ENCODE peak calls at places on chromosomes 16 and 17, in five cellular contexts. I is GM23248, U is epithelial cell of esophagus, C is fibroblast of the aortic adventitia, L is AG04450. G is an unnamed sample.
A peak's percentile ranks its signal among the peaks of the same experiment; 100 is the strongest.

GRCh38 chr16:47254771-47255170 is 111.0 kb upstream of the NETO2 start:
- DNase-seq in I (no peak), U (no peak), C (no peak), L (no peak), G (no peak)

GRCh38 chr17:2262146-2262587 is 41.4 kb downstream of the SMG6 start:
- DNase-seq in I (peak; percentile 90), U (peak; percentile 78), C (peak; percentile 91), L (peak; percentile 46), G (no peak)

GRCh38 chr17:50133769-50134099 is 3.8 kb upstream of the SAMD14 start:
- DNase-seq in I (peak; percentile 39), U (no peak), C (no peak), L (no peak), G (no peak)

GRCh38 chr16:3171855-3172593 is 16.0 kb upstream of the OR1F1 start:
- DNase-seq in I (peak; percentile 15), U (peak; percentile 73), C (no peak), L (no peak), G (no peak)

GRCh38 chr16:12750554-12750918 is 53.2 kb downstream of the CPPED1 start:
- DNase-seq in I (no peak), U (no peak), C (no peak), L (no peak), G (no peak)

GRCh38 chr16:8936421-8936820 is 27.3 kb downstream of the USP7 start:
- DNase-seq in I (peak; percentile 75), U (peak; percentile 87), C (peak; percentile 27), L (no peak), G (no peak)

GRCh38 chr16:80824623-80825364 is 20.4 kb upstream of the CDYL2 start:
- DNase-seq in I (peak; percentile 69), U (peak; percentile 70), C (peak; percentile 82), L (peak; percentile 38), G (peak; percentile 23)

GRCh38 chr17:63699638-63700527 is at the start of gene LIMD2:
- DNase-seq in I (peak; percentile 58), U (no peak), C (no peak), L (no peak), G (no peak)

GRCh38 chr17:12097326-12097725 is 76.6 kb downstream of the MAP2K4 start:
- DNase-seq in I (no peak), U (peak; percentile 80), C (no peak), L (no peak), G (no peak)

GRCh38 chr17:41369713-41370112 is at the start of gene KRT33B:
- DNase-seq in I (no peak), U (no peak), C (no peak), L (no peak), G (no peak)

GRCh38 chr17:9951803-9952202 is 46.7 kb upstream of the RCVRN start:
- DNase-seq in I (no peak), U (no peak), C (no peak), L (no peak), G (no peak)

GRCh38 chr17:4536742-4537411 is 18.3 kb downstream of the MYBBP1A start:
- DNase-seq in I (peak; percentile 43), U (no peak), C (peak; percentile 75), L (no peak), G (no peak)

GRCh38 chr17:55588446-55588845 is 77.2 kb upstream of the SMIM36 start:
- DNase-seq in I (peak; percentile 21), U (no peak), C (peak; percentile 36), L (no peak), G (no peak)

GRCh38 chr16:24736758-24737157 is 7.3 kb downstream of the TNRC6A start:
- DNase-seq in I (no peak), U (no peak), C (no peak), L (no peak), G (no peak)

GRCh38 chr17:411416-412120 is 59.0 kb upstream of the RPH3AL start:
- DNase-seq in I (peak; percentile 12), U (no peak), C (no peak), L (no peak), G (no peak)

GRCh38 chr17:66437466-66438026 is 135.1 kb downstream of the PRKCA start:
- DNase-seq in I (no peak), U (no peak), C (peak; percentile 35), L (no peak), G (no peak)

GRCh38 chr17:60147553-60148241 is 2.1 kb upstream of the CA4 start:
- DNase-seq in I (no peak), U (no peak), C (no peak), L (no peak), G (no peak)

GRCh38 chr17:66781135-66781534 is 53.8 kb upstream of the CACNG5 start:
- DNase-seq in I (no peak), U (no peak), C (no peak), L (no peak), G (no peak)

GRCh38 chr17:19399750-19400450 is 11.1 kb upstream of the RNF112 start:
- DNase-seq in I (no peak), U (no peak), C (no peak), L (no peak), G (no peak)

GRCh38 chr17:77445908-77446535 is 305.3 kb downstream of the SEC14L1 start:
- DNase-seq in I (no peak), U (no peak), C (peak; percentile 37), L (no peak), G (no peak)
- H3K4me3 ChIP-seq in I (no peak overlapping the region), U (no peak overlapping the region), C (no peak overlapping the region), L (no peak overlapping the region), G (no peak overlapping the region)

GRCh38 chr17:75151893-75152292 is 2.4 kb downstream of the JPT1 start:
- DNase-seq in I (no peak), U (peak; percentile 62), C (no peak), L (no peak), G (no peak)
- H3K4me3 ChIP-seq in I (no peak overlapping the region), U (peak overlapping the region; percentile 85), C (no peak overlapping the region), L (peak overlapping the region; percentile 94), G (no peak overlapping the region)

DNA sequence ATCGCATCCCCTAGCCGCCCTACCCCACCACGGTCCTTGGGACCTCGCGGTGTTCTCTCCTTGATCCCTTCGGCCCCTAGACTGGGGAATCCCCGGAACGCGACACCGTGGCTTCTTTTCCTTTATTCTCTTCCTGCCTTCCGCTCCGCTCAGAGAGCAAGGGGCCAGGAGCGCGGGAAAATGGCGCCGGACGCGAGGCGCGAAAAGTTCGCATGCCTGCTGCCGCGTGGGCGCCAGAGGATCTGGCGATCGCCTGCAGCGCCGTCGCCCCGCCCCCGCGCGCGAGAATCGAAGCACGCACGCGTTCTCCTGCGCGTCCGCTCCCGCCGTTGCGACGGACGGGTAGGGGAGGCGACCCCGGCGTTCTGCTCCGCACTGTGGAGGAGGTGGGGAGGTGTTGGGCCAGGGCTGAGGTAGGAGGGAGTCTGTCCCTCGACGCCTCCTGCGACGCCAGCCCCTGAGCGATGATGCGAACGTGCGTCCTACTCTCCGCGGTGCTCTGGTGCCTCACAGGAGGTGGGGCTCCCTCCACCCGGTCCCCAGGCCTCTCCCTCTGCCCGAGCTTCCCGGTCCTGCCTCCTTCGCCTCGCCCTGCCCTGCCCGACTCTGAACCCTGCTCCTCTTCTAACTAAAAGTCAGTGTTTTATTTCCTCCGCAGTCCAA is at the start of gene ZPBP2:
- DNase-seq in I (peak; percentile 4), U (no peak), C (no peak), L (no peak), G (no peak)
- H3K4me3 ChIP-seq in I (no peak within 1 kb of the TSS), U (no peak within 1 kb of the TSS), C (no peak within 1 kb of the TSS), L (no peak within 1 kb of the TSS), G (no peak within 1 kb of the TSS)

GRCh38 chr17:7019406-7019805 is 3.4 kb upstream of the BCL6B start:
- DNase-seq in I (no peak), U (no peak), C (no peak), L (no peak), G (no peak)
- H3K4me3 ChIP-seq in I (peak overlapping the region; percentile 68), U (no peak overlapping the region), C (peak overlapping the region; percentile 47), L (no peak overlapping the region), G (peak overlapping the region; percentile 52)

GRCh38 chr16:67667434-67667816 is 811 bp downstream of the C16orf86 start:
- DNase-seq in I (no peak), U (no peak), C (no peak), L (no peak), G (no peak)
- H3K4me3 ChIP-seq in I (peak overlapping the region; percentile 82), U (no peak overlapping the region), C (peak overlapping the region; percentile 76), L (no peak overlapping the region), G (peak overlapping the region; percentile 48)

DNA sequence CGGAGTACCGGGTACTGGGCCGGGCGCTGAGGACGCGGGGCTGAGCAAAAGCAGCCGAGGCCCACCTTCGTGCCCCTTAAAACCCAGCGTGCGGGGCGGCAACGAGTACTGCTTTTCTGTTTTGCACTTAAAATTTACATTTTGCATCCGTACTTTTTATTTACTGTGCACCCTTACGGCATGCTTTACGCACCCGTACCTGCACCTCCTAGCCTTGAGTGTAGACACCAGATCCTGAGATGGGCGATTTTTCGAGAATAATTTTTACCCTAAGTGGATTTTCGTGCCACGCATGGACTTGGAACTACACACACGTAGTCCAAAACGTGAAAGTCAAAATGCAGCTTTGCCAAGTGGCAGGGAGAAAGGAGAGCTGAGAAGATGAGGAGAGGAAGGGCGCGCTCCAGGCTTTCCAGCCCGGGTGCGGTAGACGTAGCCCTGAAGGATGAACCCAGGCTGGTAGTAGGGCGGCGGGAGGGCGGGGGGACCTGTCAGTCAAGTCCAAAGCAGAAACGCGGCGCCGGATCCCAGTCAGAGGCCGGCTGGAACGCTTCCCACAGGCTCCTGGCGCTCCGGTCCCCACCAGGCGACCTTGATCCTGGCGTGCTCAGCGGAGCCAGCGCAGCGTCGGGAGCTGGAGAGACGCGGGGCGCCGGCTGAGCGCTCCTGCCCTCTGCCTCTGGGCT is 1.2 kb upstream of the CBLN1 start:
- DNase-seq in I (no peak), U (no peak), C (no peak), L (no peak), G (no peak)
- H3K4me3 ChIP-seq in I (peak overlapping the region; percentile 25), U (peak overlapping the region; percentile 29), C (no peak overlapping the region), L (no peak overlapping the region), G (no peak overlapping the region)

DNA sequence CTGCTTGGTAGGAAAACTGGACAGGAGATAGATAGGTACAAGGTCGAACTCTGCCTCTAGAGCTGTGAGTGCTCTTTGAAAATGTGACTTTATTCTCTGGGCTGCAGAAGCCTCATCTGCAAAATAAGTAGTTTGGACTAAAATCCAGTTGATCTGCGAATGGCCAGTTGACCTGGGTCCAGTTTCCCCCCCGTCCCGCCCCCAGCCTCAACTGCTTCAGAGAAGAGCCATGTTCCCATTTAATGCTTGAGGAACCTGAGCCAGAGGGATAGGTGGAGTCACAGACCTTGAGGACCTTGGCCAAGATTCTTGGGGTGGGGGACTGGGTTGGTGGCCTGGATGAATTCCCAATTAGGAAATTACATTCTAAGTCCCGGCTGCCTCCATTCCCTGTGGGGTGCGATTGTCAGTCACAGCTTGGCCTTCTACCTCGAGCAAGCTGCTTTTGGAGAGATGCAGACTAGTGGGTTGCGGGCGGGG is 14.1 kb downstream of the TBX2 start:
- DNase-seq in I (no peak), U (no peak), C (no peak), L (no peak), G (no peak)
- H3K4me3 ChIP-seq in I (no peak overlapping the region), U (no peak overlapping the region), C (peak overlapping the region; percentile 78), L (peak overlapping the region; percentile 68), G (no peak overlapping the region)

G was measured in AG09309.